ENCODE peak calls at places on chromosome 14, in five cellular contexts. F is AG10803, D is kidney tubule cell, C is T-helper 9 cell, N is germinal center. L is an unnamed sample.

GRCh38 chr14:33768458-33768830 is 182.4 kb downstream of the EGLN3 start:
- DNase-seq in F (peak; percentile 54), D (no peak), C (no peak), N (no peak), L (peak; percentile 97)

GRCh38 chr14:56449670-56450213 is 129.9 kb upstream of the TMEM260 start:
- DNase-seq in F (no peak), D (no peak), C (no peak), N (no peak), L (no peak)

GRCh38 chr14:54935958-54936357 is 33.3 kb upstream of the GCH1 start:
- DNase-seq in F (peak; percentile 67), D (no peak), C (no peak), N (no peak), L (no peak)

GRCh38 chr14:97298331-97298730 is 501.1 kb downstream of the VRK1 start:
- DNase-seq in F (no peak), D (no peak), C (no peak), N (no peak), L (peak; percentile 75)

GRCh38 chr14:23695220-23695999 is 59.2 kb downstream of the DHRS2 start:
- DNase-seq in F (peak; percentile 12), D (no peak), C (no peak), N (no peak), L (no peak)

GRCh38 chr14:68491793-68492192 is 301.1 kb downstream of the ZFP36L1 start:
- DNase-seq in F (no peak), D (no peak), C (no peak), N (no peak), L (no peak)

GRCh38 chr14:34872822-34873590 is 2.2 kb downstream of the BAZ1A start:
- DNase-seq in F (peak; percentile 55), D (peak; percentile 32), C (no peak), N (peak; percentile 23), L (peak; percentile 66)

GRCh38 chr14:83607682-83608081 is 1922.3 kb upstream of the FLRT2 start:
- DNase-seq in F (no peak), D (no peak), C (no peak), N (no peak), L (no peak)

GRCh38 chr14:89058707-89059106 is 234.3 kb downstream of the TTC8 start:
- DNase-seq in F (no peak), D (no peak), C (no peak), N (no peak), L (no peak)

GRCh38 chr14:87864356-87865230 is 128.4 kb downstream of the GALC start:
- DNase-seq in F (no peak), D (peak; percentile 38), C (no peak), N (no peak), L (no peak)

GRCh38 chr14:73462815-73463214 is 4.5 kb upstream of the NUMB start:
- DNase-seq in F (peak; percentile 74), D (no peak), C (no peak), N (no peak), L (no peak)

GRCh38 chr14:72924332-72924731 is 1.9 kb upstream of the DCAF4 start:
- DNase-seq in F (no peak), D (peak; percentile 63), C (no peak), N (no peak), L (no peak)

GRCh38 chr14:57179273-57179672 is 89.4 kb downstream of the EXOC5 start:
- DNase-seq in F (no peak), D (no peak), C (no peak), N (no peak), L (no peak)

L was measured in Karpas-422.